ENCODE peak calls at places on chromosomes 4 and X, in five cellular contexts. A is HepG2, K is H1, U is NT2/D1, V is GM12878. E is an unnamed sample.

GRCh38 chr4:118058955-118059354 is 24.7 kb downstream of the NDST3 start:
- DNase-seq in U (no peak), K (no peak), V (no peak), A (no peak), E (no peak)

GRCh38 chr4:86092684-86093083 is 267.2 kb downstream of the MAPK10 start:
- DNase-seq in A (no peak), V (no peak), U (no peak), K (no peak), E (no peak)

GRCh38 chr4:14387647-14388046 is 614.6 kb upstream of the CPEB2 start:
- DNase-seq in K (no peak), A (no peak), V (no peak), U (no peak), E (no peak)

GRCh38 chr4:135770505-135770904 is 1568.9 kb upstream of the PABPC4L start:
- DNase-seq in A (no peak), K (no peak), V (no peak), U (no peak), E (no peak)

GRCh38 chrX:9775930-9776329 is 10.3 kb upstream of the GPR143 start:
- DNase-seq in V (no peak), U (no peak), K (no peak), A (no peak), E (no peak)

GRCh38 chrX:24242649-24243556 is 71.0 kb downstream of the SUPT20HL2 start:
- DNase-seq in V (peak; percentile 95), A (peak; percentile 9), U (no peak), K (no peak), E (no peak)

GRCh38 chr4:188971125-188971524 is 831.9 kb downstream of the TRIML1 start:
- DNase-seq in V (no peak), K (no peak), A (no peak), U (no peak), E (no peak)

GRCh38 chrX:137565921-137566745 is at the start of gene ZIC3:
- DNase-seq in U (no peak), A (no peak), K (no peak), V (no peak), E (peak; percentile 90)

GRCh38 chr4:139532951-139533350 is 23.1 kb downstream of the SETD7 start:
- DNase-seq in V (no peak), U (no peak), A (no peak), K (no peak), E (peak; percentile 36)

GRCh38 chr4:47771020-47771419 is 66.8 kb downstream of the CORIN start:
- DNase-seq in U (no peak), K (no peak), A (no peak), V (no peak), E (no peak)

GRCh38 chrX:101409043-101409442 is 1.0 kb downstream of the HNRNPH2 start:
- DNase-seq in K (no peak), U (no peak), A (no peak), V (no peak), E (no peak)

GRCh38 chr4:48093949-48094550 is 40.0 kb downstream of the TXK start:
- DNase-seq in A (no peak), U (no peak), K (peak; percentile 15), V (no peak), E (peak; percentile 13)

GRCh38 chrX:130106071-130106470 is 4.2 kb downstream of the ELF4 start:
- DNase-seq in K (no peak), U (no peak), V (no peak), A (no peak), E (no peak)

GRCh38 chr4:80876810-80877209 is 153.7 kb upstream of the BMP3 start:
- DNase-seq in U (no peak), K (no peak), A (no peak), V (peak; percentile 73), E (no peak)

GRCh38 chr4:153713840-153714239 is 29.8 kb downstream of the TLR2 start:
- DNase-seq in A (no peak), K (no peak), U (no peak), V (no peak), E (no peak)
- TF ChIP-seq SUZ12 in A (no peak), K (no peak), U (no peak), V (no peak), E (no peak)

GRCh38 chr4:169626328-169627282 is 6.2 kb downstream of the CLCN3 start:
- DNase-seq in V (no peak), A (no peak), K (no peak), U (no peak), E (no peak)

GRCh38 chr4:169628579-169628978 is 8.2 kb downstream of the CLCN3 start:
- DNase-seq in A (no peak), V (no peak), K (no peak), U (no peak), E (no peak)

GRCh38 chr4:169627307-169627706 is 6.9 kb downstream of the CLCN3 start:
- DNase-seq in K (no peak), V (no peak), U (no peak), A (no peak), E (no peak)

GRCh38 chr4:169621754-169622481 is 1.5 kb downstream of the CLCN3 start:
- DNase-seq in K (no peak), U (no peak), A (peak; percentile 57), V (no peak), E (no peak)

DNA sequence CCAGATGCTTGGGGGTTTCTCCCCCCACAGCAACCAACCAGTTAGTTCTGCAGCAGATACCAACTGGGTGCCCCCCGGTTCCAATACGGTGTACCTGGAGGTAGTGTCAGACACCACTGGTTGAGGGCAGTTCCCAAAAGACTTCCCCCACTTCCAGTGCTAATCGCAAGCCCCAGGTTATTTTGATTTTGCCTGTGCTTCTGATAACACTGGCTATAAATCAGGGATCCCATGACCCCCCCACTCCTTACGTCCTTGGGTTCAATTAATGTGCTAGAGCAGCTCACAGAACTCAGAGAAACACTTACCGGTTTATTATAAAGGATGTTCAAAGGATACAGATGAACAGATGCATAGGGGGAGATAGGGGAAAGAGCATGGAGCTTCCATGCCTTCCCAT is 5.5 kb downstream of the CLCN3 start:
- DNase-seq in U (no peak), A (no peak), V (no peak), K (no peak), E (no peak)
- TF ChIP-seq SUZ12 in U (no peak), A (no peak), V (no peak), K (no peak), E (no peak)

GRCh38 chr4:142881331-142881730 is 35.2 kb upstream of the INPP4B start:
- DNase-seq in K (no peak), U (no peak), A (no peak), V (no peak), E (no peak)

GRCh38 chr4:142886566-142886965 is 40.5 kb upstream of the INPP4B start:
- DNase-seq in V (no peak), U (peak; percentile 2), A (no peak), K (no peak), E (no peak)

DNA sequence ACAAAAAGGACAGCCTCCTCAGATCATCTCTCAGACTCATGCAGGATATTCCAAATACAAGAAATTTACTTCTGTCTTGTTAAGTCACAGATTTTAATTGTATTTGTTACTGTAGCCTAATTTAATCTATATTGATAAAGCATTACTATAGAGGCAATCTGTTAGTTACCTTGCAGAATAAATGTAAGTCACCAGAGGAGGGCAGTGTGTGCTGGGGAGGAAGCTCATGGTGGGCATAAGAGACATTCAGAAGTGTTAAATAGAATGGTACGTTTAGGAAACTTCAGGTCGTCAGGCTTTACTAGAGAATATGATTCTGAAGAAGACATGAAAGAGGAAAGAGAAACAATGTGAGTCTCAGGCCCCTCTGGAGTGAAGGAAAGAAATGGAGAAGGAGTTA is 37.3 kb upstream of the INPP4B start:
- DNase-seq in K (no peak), V (no peak), A (no peak), U (peak; percentile 1), E (no peak)
- TF ChIP-seq SUZ12 in K (no peak), V (no peak), A (no peak), U (no peak), E (no peak)

GRCh38 chrX:46311581-46312120 is 233.6 kb downstream of the ZNF674 start:
- DNase-seq in K (no peak), U (no peak), A (no peak), V (no peak), E (no peak)
- TF ChIP-seq SUZ12 in K (no peak), U (no peak), A (no peak), V (no peak), E (no peak)